ENCODE peak calls at places on chromosome 22, in six cellular contexts. W is colonic mucosa; Q is body of pancreas; E is CD4-positive, alpha-beta memory T cell; Z is HAP-1; D is RWPE2. L is an unnamed sample. For H3K27me3, the result is how much of the 10 kb centered on the place peaks cover.

GRCh38 chr22:43879901-43880742 is 11.7 kb downstream of the PNPLA5 start:
- DNase-seq in Z (no peak), D (no peak), E (no peak), Q (no peak), W (no peak), L (no peak)

GRCh38 chr22:33569547-33569946 is 350.7 kb downstream of the LARGE1 start:
- DNase-seq in Q (no peak), E (no peak), D (no peak), Z (no peak), W (no peak), L (no peak)

GRCh38 chr22:46684706-46685105 is 53.3 kb downstream of the CERK start:
- DNase-seq in W (no peak), E (no peak), Q (no peak), Z (no peak), D (no peak), L (no peak)

GRCh38 chr22:31730344-31730711 is 19.6 kb downstream of the PRR14L start:
- DNase-seq in E (no peak), Q (no peak), Z (no peak), D (no peak), W (no peak), L (no peak)

GRCh38 chr22:17949926-17950473 is 74.4 kb downstream of the MICAL3 start:
- DNase-seq in D (no peak), W (no peak), E (no peak), Q (no peak), Z (no peak), L (peak)

GRCh38 chr22:40645579-40646197 is 9.2 kb upstream of the MRTFA start:
- DNase-seq in W (no peak), Z (no peak), E (no peak), D (no peak), Q (no peak), L (no peak)

GRCh38 chr22:43203471-43203981 is 16.6 kb upstream of the TTLL12 start:
- DNase-seq in W (no peak), E (no peak), D (no peak), Z (no peak), Q (no peak), L (no peak)

GRCh38 chr22:38566726-38567504 is 3.1 kb downstream of the DMC1 start:
- DNase-seq in E (no peak), Z (peak), W (no peak), D (no peak), Q (no peak), L (no peak)

GRCh38 chr22:17056807-17057206 is 28.0 kb upstream of the IL17RA start:
- DNase-seq in E (no peak), Q (no peak), Z (no peak), W (no peak), D (no peak), L (no peak)

GRCh38 chr22:22075382-22076163 is 93.0 kb upstream of the TOP3B start:
- DNase-seq in Q (no peak), W (no peak), E (no peak), Z (no peak), D (no peak), L (no peak)

GRCh38 chr22:47125603-47126002 is 363.2 kb downstream of the TBC1D22A start:
- DNase-seq in W (no peak), Q (no peak), Z (no peak), E (no peak), D (no peak), L (no peak)

GRCh38 chr22:17948101-17948500 is 76.3 kb downstream of the MICAL3 start:
- DNase-seq in E (no peak), Z (no peak), W (no peak), D (no peak), Q (no peak), L (no peak)

GRCh38 chr22:39716534-39716933 is 146.0 kb downstream of the CACNA1I start:
- DNase-seq in E (no peak), D (no peak), Q (no peak), Z (no peak), W (no peak), L (no peak)

GRCh38 chr22:39528080-39528661 is 4.4 kb downstream of the RPS19BP1 start:
- DNase-seq in W (no peak), E (no peak), D (no peak), Z (no peak), Q (no peak), L (peak)

GRCh38 chr22:46175631-46176030 is 25.3 kb downstream of the PPARA start:
- DNase-seq in Q (no peak), E (no peak), W (no peak), D (no peak), Z (no peak), L (no peak)

GRCh38 chr22:33806191-33806590 is 114.1 kb downstream of the LARGE1 start:
- DNase-seq in W (no peak), D (no peak), E (no peak), Z (no peak), Q (no peak), L (no peak)

GRCh38 chr22:19568337-19569311 is 44.4 kb upstream of the CLDN5 start:
- DNase-seq in W (no peak), Q (no peak), Z (no peak), D (peak), E (no peak), L (no peak)

GRCh38 chr22:41976961-41977566 is 7.8 kb downstream of the SEPTIN3 start:
- DNase-seq in W (no peak), E (no peak), D (no peak), Q (no peak), Z (peak), L (no peak)
- H3K27me3 ChIP-seq in W (under half), E (under half), D (under half), Q (under half), Z (under half), L (under half)

DNA sequence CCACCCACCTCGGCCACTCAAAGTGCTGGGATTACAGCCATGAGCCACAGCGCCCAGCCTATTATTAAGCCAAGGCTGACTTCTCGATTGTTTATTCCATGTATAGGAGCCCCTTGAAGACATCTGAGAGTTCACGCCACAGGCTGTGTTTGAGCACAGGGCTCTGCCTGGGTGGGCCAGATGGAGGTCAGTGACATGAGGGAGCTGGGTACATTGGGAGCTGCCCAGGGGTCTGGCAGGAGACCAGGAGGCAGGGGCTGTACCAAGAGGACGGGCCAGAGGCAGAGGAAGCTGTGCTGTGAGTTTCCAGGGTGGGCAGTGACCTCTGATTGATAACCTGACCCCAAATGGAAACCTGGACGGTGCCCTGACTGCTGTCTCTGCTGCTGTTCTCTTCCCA is 5.4 kb downstream of the LMF2 start:
- DNase-seq in E (no peak), D (no peak), W (no peak), Q (no peak), Z (no peak), L (no peak)
- H3K27me3 ChIP-seq in E (under half), D (under half), W (under half), Q (under half), Z (under half), L (under half)

GRCh38 chr22:35044607-35045390 is 21.2 kb upstream of the ISX start:
- DNase-seq in E (no peak), Q (no peak), D (no peak), Z (no peak), W (no peak), L (no peak)

GRCh38 chr22:35043932-35044319 is 22.0 kb upstream of the ISX start:
- DNase-seq in D (no peak), Q (no peak), Z (no peak), E (no peak), W (no peak), L (no peak)

GRCh38 chr22:35046744-35047462 is 19.1 kb upstream of the ISX start:
- DNase-seq in E (no peak), Q (no peak), D (no peak), W (no peak), Z (no peak), L (no peak)

GRCh38 chr22:35043251-35043931 is 22.6 kb upstream of the ISX start:
- DNase-seq in D (no peak), W (no peak), Z (no peak), E (no peak), Q (no peak), L (no peak)

GRCh38 chr22:35045451-35045850 is 20.5 kb upstream of the ISX start:
- DNase-seq in Q (no peak), E (no peak), D (no peak), Z (no peak), W (no peak), L (no peak)
- H3K27me3 ChIP-seq in Q (under half), E (under half), D (under half), Z (under half), W (under half), L (under half)

GRCh38 chr22:49636649-49637048 is 191.0 kb downstream of the BRD1 start:
- DNase-seq in W (no peak), Q (no peak), E (no peak), Z (no peak), D (no peak), L (no peak)

GRCh38 chr22:49638001-49638400 is 189.7 kb downstream of the BRD1 start:
- DNase-seq in W (no peak), Z (no peak), Q (no peak), E (no peak), D (no peak), L (no peak)

GRCh38 chr22:49634006-49634772 is 193.5 kb downstream of the BRD1 start:
- DNase-seq in Z (no peak), W (no peak), E (no peak), Q (no peak), D (no peak), L (no peak)

GRCh38 chr22:49637255-49637760 is 190.4 kb downstream of the BRD1 start:
- DNase-seq in Q (no peak), E (no peak), D (no peak), Z (no peak), W (no peak), L (no peak)

GRCh38 chr22:49636214-49636613 is 191.5 kb downstream of the BRD1 start:
- DNase-seq in Z (no peak), D (no peak), E (no peak), W (no peak), Q (no peak), L (no peak)
- H3K27me3 ChIP-seq in Z (under half), D (under half), E (under half), W (under half), Q (under half), L (half or more)

DNA sequence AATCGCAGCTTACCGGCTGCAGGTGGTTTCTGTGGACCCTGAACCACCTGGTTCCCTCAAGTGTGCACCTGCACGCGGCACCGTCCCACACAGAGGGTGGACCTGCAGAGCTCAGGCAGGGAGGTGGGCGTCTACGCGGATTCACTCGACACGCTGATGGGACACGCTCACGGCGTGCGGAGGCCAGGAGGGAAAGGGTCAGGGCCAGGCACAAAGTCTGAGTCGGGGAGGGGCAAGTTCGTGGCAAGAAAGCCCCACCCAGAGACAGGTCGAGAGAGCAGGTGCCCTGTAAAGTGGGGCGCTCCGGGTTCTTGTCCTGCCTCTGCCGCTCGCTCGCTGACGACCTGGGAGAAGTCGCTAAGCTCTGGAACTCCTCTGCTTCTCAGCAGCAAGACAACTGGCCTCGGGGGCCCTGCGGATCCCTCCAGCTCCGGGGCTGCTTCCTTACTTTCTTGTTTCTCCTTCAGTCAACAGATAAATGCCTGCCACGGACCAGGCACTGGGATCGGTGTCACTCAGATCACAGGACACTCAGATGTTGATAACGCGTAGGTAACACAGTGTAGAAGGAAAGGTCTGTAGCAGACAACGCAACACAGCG is 72.4 kb upstream of the NUP50 start:
- DNase-seq in W (peak), E (no peak), D (no peak), Q (no peak), Z (no peak), L (no peak)
- H3K27me3 ChIP-seq in W (under half), E (under half), D (under half), Q (under half), Z (under half), L (under half)

GRCh38 chr22:26715392-26715939 is 58.1 kb downstream of the MIAT start:
- DNase-seq in Z (no peak), Q (no peak), D (no peak), E (no peak), W (no peak), L (no peak)
- H3K27me3 ChIP-seq in Z (under half), Q (under half), D (under half), E (under half), W (under half), L (under half)

GRCh38 chr22:41915035-41915782 is at the start of gene SHISA8:
- DNase-seq in Z (peak), Q (peak), E (peak), W (peak), D (no peak), L (no peak)

GRCh38 chr22:41912338-41913039 is 2.4 kb downstream of the SHISA8 start:
- DNase-seq in Z (no peak), E (no peak), W (no peak), D (no peak), Q (no peak), L (no peak)

GRCh38 chr22:41913040-41913719 is 1.7 kb downstream of the SHISA8 start:
- DNase-seq in E (no peak), Q (no peak), Z (no peak), D (no peak), W (no peak), L (no peak)

GRCh38 chr22:41914611-41915034 is 251 bp downstream of the SHISA8 start:
- DNase-seq in Z (no peak), D (no peak), W (no peak), Q (no peak), E (no peak), L (no peak)

DNA sequence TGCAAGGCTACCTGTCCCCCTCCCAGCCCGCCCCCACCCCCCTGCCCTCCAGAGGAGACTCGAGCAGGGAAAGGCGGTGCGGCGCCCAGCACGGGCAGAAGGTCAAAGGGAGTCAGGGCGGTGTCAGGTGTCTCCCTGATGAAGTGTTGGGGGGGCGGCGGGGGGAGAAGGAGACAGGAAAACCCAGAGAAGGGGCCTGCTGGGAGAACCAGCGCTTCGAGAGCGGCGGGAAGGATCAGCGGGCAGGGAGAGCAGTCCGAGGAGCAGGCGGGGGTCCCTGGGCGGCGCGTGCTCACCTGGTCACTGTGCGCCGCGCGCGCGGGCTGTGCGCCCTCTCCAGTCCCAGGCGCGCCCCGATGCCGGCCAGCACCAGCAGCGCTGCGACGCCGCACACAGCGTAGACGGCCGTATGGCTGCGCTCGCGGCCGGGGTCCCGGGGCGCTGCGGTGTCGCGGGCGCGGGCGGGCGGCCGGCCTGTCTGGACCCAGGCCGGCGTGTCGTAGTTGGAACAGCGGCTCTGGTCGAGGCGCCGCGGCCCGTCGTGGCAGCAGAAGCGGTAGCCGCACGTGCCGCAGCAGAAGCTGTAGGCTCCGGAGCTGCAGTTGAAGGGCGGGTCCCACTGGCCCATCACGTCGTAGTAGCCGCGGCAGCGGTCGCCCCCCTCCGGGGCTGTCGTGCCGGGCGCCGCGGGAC is 886 bp downstream of the SHISA8 start:
- DNase-seq in W (no peak), D (no peak), E (no peak), Z (no peak), Q (no peak), L (no peak)
- H3K27me3 ChIP-seq in W (half or more), D (half or more), E (under half), Z (under half), Q (under half), L (under half)

GRCh38 chr22:29208879-29209623 is 3.4 kb downstream of the EMID1 start:
- DNase-seq in E (no peak), W (no peak), Z (no peak), Q (no peak), D (peak), L (no peak)

GRCh38 chr22:29208502-29208862 is 2.8 kb downstream of the EMID1 start:
- DNase-seq in Z (no peak), E (no peak), D (no peak), Q (no peak), W (no peak), L (no peak)

GRCh38 chr22:29206372-29207230 is 905 bp downstream of the EMID1 start:
- DNase-seq in E (no peak), D (no peak), Z (no peak), W (no peak), Q (no peak), L (no peak)

GRCh38 chr22:29207231-29207550 is 1.5 kb downstream of the EMID1 start:
- DNase-seq in W (no peak), Z (no peak), E (no peak), Q (no peak), D (no peak), L (no peak)

DNA sequence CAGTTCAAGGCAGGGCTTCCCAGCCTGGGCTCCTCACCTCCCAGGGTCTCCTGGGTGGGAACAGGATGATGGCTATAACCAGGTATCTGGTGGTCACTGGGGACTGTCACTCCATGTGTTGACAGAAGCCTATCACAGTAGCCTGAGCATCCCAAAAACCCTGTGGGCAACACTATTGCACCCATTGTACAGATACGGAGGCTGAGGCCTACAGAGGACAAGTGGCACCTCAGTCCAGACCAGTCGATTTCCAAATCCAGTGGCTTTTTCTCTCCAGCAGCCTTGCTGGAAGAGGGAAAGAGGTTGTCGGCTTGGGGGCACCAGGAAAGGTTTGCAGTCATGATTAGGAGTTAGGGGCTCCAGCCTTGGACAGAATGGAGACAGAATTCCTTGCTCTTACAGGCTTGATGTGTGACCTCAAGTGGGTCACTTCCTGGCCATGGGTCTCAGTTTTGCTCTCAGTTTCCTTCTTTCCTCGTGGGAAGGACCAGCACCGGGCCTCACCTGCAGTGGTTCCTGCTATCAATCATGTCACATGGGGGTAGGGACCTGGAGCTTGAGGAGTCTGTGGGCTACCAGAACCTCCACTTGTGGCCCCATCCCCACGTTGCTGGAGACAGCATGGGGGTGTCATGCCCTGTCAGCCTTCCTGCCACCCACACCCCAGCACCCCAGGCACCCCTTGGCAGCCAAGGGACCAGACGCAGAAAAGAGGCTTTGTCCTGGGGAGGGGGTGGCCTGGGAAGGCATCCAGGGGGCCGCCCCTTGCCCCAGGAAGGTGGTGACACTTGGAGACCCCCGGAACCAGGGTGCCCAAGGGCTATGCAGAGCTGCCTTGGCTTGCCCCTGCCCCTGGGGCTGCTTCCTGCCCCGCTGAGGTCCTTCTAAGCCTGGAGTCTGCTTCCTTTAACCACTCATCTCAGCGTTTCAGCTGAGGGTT is 2.1 kb downstream of the EMID1 start:
- DNase-seq in D (peak), Q (no peak), W (no peak), E (no peak), Z (no peak), L (no peak)
- H3K27me3 ChIP-seq in D (under half), Q (under half), W (under half), E (under half), Z (under half), L (under half)

GRCh38 chr22:36415415-36416168 is 27.8 kb upstream of the MYH9 start:
- DNase-seq in Z (peak), Q (no peak), D (no peak), E (no peak), W (no peak), L (peak)
- H3K27me3 ChIP-seq in Z (under half), Q (under half), D (under half), E (under half), W (under half), L (under half)